ENCODE peak calls at places on chromosome 17, in eight cellular contexts. G is psoas muscle; I is activated CD8-positive, alpha-beta memory T cell treated with anti-CD3 and anti-CD28 coated beads for 24 hours; U is RWPE1; B is EL; X is AG10803; L is hypothalamus; E is EH. A is an unnamed sample.
A peak's percentile ranks its signal among the peaks of the same experiment; 100 is the strongest.

GRCh38 chr17:46870116-46870803 is 18.9 kb downstream of the WNT9B start:
- DNase-seq in G (no peak), I (no peak), U (no peak), B (no peak), X (no peak), L (no peak), E (no peak), A (no peak)

GRCh38 chr17:75549246-75550138 is 24.0 kb downstream of the LLGL2 start:
- DNase-seq in G (no peak), I (no peak), U (peak; percentile 68), B (no peak), X (no peak), L (no peak), E (no peak), A (no peak)

GRCh38 chr17:69208640-69209039 is 20.0 kb downstream of the ABCA10 start:
- DNase-seq in G (no peak), I (no peak), U (no peak), B (no peak), X (no peak), L (no peak), E (no peak), A (no peak)

GRCh38 chr17:57051886-57052342 is 33.1 kb upstream of the AKAP1 start:
- DNase-seq in G (no peak), I (no peak), U (no peak), B (no peak), X (no peak), L (no peak), E (no peak), A (no peak)

GRCh38 chr17:39194089-39194984 is 3.1 kb downstream of the CACNB1 start:
- DNase-seq in G (peak; percentile 91), I (no peak), U (no peak), B (peak; percentile 69), X (peak; percentile 68), L (peak; percentile 74), E (peak; percentile 75), A (peak; percentile 75)

GRCh38 chr17:81130385-81131288 is 34.7 kb upstream of the PVALEF start:
- DNase-seq in G (no peak), I (no peak), U (no peak), B (no peak), X (no peak), L (peak; percentile 82), E (no peak), A (no peak)

GRCh38 chr17:35212668-35213067 is 18.5 kb upstream of the SLC35G3 start:
- DNase-seq in G (no peak), I (no peak), U (peak; percentile 8), B (no peak), X (no peak), L (no peak), E (no peak), A (no peak)

GRCh38 chr17:76405967-76406647 is 21.7 kb downstream of the SPHK1 start:
- DNase-seq in G (peak; percentile 41), I (no peak), U (no peak), B (no peak), X (no peak), L (no peak), E (no peak), A (no peak)

GRCh38 chr17:35284955-35285354 is 42.1 kb downstream of the SLFN5 start:
- DNase-seq in G (no peak), I (no peak), U (no peak), B (no peak), X (no peak), L (no peak), E (no peak), A (no peak)